ENCODE peak calls at places on chromosomes 7 and 10, in six cellular contexts. E, U, P, G, S and I are unnamed samples.

GRCh38 chr10:24206926-24207701 is 1.8 kb upstream of the KIAA1217 start:
- DNase-seq in E (no peak), U (no peak), P (no peak), G (no peak), S (peak), I (no peak)

GRCh38 chr7:55477781-55478374 is 94.4 kb downstream of the VOPP1 start:
- DNase-seq in E (peak), U (no peak), P (no peak), G (no peak), S (no peak), I (no peak)

GRCh38 chr10:98404571-98405396 is 10.2 kb downstream of the PYROXD2 start:
- DNase-seq in E (peak), U (no peak), P (no peak), G (no peak), S (no peak), I (no peak)

GRCh38 chr10:70493660-70494234 is 15.2 kb downstream of the PALD1 start:
- DNase-seq in E (no peak), U (no peak), P (no peak), G (no peak), S (peak), I (no peak)

GRCh38 chr10:20466731-20467130 is 430.4 kb downstream of the NEBL start:
- DNase-seq in E (peak), U (no peak), P (no peak), G (peak), S (no peak), I (no peak)

GRCh38 chr10:74058071-74058470 is 60.2 kb downstream of the VCL start:
- DNase-seq in E (no peak), U (no peak), P (no peak), G (no peak), S (no peak), I (no peak)

GRCh38 chr7:101746311-101746710 is 71.1 kb upstream of the CUX1 start:
- DNase-seq in E (no peak), U (no peak), P (no peak), G (no peak), S (no peak), I (no peak)

GRCh38 chr7:4531236-4531635 is 150.9 kb upstream of the FOXK1 start:
- DNase-seq in E (no peak), U (no peak), P (no peak), G (no peak), S (no peak), I (no peak)

GRCh38 chr10:35259769-35260397 is 76.4 kb upstream of the CCNY start:
- DNase-seq in E (peak), U (peak), P (no peak), G (no peak), S (no peak), I (no peak)

GRCh38 chr7:27459021-27459728 is 203.5 kb downstream of the HIBADH start:
- DNase-seq in E (peak), U (no peak), P (no peak), G (peak), S (no peak), I (no peak)

GRCh38 chr10:77633376-77633775 is 4.2 kb downstream of the KCNMA1 start:
- DNase-seq in E (peak), U (no peak), P (no peak), G (no peak), S (no peak), I (no peak)

GRCh38 chr10:57202356-57202755 is 841.3 kb upstream of the ZWINT start:
- DNase-seq in E (no peak), U (no peak), P (no peak), G (no peak), S (peak), I (no peak)

GRCh38 chr7:92133133-92133736 is 1.0 kb downstream of the CYP51A1 start:
- DNase-seq in E (no peak), U (no peak), P (no peak), G (no peak), S (no peak), I (no peak)

GRCh38 chr10:84348860-84349259 is 20.5 kb downstream of the CCSER2 start:
- DNase-seq in E (no peak), U (no peak), P (no peak), G (no peak), S (no peak), I (no peak)

GRCh38 chr7:65938336-65938895 is 43.6 kb downstream of the GUSB start:
- DNase-seq in E (no peak), U (no peak), P (no peak), G (no peak), S (no peak), I (no peak)

GRCh38 chr10:99548041-99548530 is 15.3 kb downstream of the NKX2-3 start:
- DNase-seq in E (peak), U (no peak), P (no peak), G (no peak), S (peak), I (no peak)

GRCh38 chr7:26534649-26535482 is 243.2 kb downstream of the SNX10 start:
- DNase-seq in E (peak), U (peak), P (no peak), G (no peak), S (no peak), I (no peak)

GRCh38 chr7:113000316-113001020 is 86.2 kb downstream of the GPR85 start:
- DNase-seq in E (no peak), U (no peak), P (no peak), G (no peak), S (no peak), I (no peak)

GRCh38 chr10:113959383-113959760 is 84.3 kb upstream of the ADRB1 start:
- DNase-seq in E (peak), U (no peak), P (no peak), G (no peak), S (no peak), I (no peak)

GRCh38 chr7:18889436-18889835 is 228.0 kb downstream of the TWIST1 start:
- DNase-seq in E (no peak), U (no peak), P (no peak), G (no peak), S (no peak), I (no peak)

GRCh38 chr10:10985361-10985760 is 32.3 kb upstream of the CELF2 start:
- DNase-seq in E (no peak), U (no peak), P (no peak), G (no peak), S (no peak), I (no peak)

GRCh38 chr10:17811466-17811865 is 2.3 kb downstream of the MRC1 start:
- DNase-seq in E (no peak), U (no peak), P (no peak), G (peak), S (no peak), I (no peak)